ENCODE peak calls at places on chromosomes 11 and 22, in nine cellular contexts. O is neural progenitor cell, G is dorsolateral prefrontal cortex, S is substantia nigra, Y is K562, U is cardiac muscle cell, W is right cardiac atrium, A is left ventricle myocardium inferior, F is uterus. J is an unnamed sample.

GRCh38 chr11:122717264-122717867 is 61.8 kb downstream of the UBASH3B start:
- DNase-seq in A (no peak), Y (no peak), W (no peak), U (no peak), S (no peak), F (no peak), O (no peak), G (no peak), J (no peak)

GRCh38 chr11:123438191-123438627 is 8.1 kb downstream of the GRAMD1B start:
- DNase-seq in F (no peak), G (no peak), U (no peak), S (no peak), A (no peak), Y (no peak), W (no peak), O (peak; percentile 64), J (no peak)

GRCh38 chr11:123183391-123184099 is 11.5 kb downstream of the CLMP start:
- DNase-seq in U (no peak), A (no peak), Y (no peak), G (no peak), S (no peak), F (no peak), W (no peak), O (no peak), J (no peak)

GRCh38 chr11:15824060-15824459 is 532.3 kb downstream of the SOX6 start:
- DNase-seq in O (no peak), Y (no peak), U (no peak), G (no peak), W (no peak), S (no peak), F (no peak), A (no peak), J (no peak)

GRCh38 chr11:110908401-110909106 is 196.3 kb upstream of the ARHGAP20 start:
- DNase-seq in F (no peak), S (no peak), G (no peak), W (no peak), U (peak; percentile 69), A (no peak), O (no peak), Y (no peak), J (no peak)

GRCh38 chr11:68328374-68329091 is 16.1 kb downstream of the LRP5 start:
- DNase-seq in U (peak; percentile 77), W (peak; percentile 55), O (peak; percentile 88), F (peak; percentile 63), G (peak; percentile 62), A (peak; percentile 62), S (peak; percentile 59), Y (no peak), J (no peak)

GRCh38 chr11:1020211-1020905 is 16.2 kb downstream of the MUC6 start:
- DNase-seq in O (no peak), F (no peak), W (no peak), S (no peak), A (no peak), G (no peak), Y (no peak), U (no peak), J (no peak)

GRCh38 chr11:78654071-78654470 is 79.4 kb upstream of the NARS2 start:
- DNase-seq in W (no peak), F (no peak), S (no peak), Y (no peak), O (peak; percentile 75), G (no peak), A (no peak), U (no peak), J (no peak)

GRCh38 chr11:67298786-67299185 is 4.5 kb upstream of the SSH3 start:
- DNase-seq in F (no peak), G (no peak), W (peak; percentile 4), U (no peak), Y (no peak), S (no peak), A (no peak), O (no peak), J (no peak)

GRCh38 chr11:7286178-7286577 is 34.5 kb downstream of the SYT9 start:
- DNase-seq in U (no peak), O (no peak), Y (no peak), W (no peak), F (no peak), G (no peak), S (no peak), A (no peak), J (no peak)

GRCh38 chr11:121300313-121300971 is 7.9 kb downstream of the SC5D start:
- DNase-seq in O (no peak), Y (no peak), A (no peak), S (no peak), G (no peak), F (no peak), W (peak; percentile 23), U (peak; percentile 3), J (no peak)

GRCh38 chr11:66268953-66269906 is 791 bp downstream of the RAB1B start:
- DNase-seq in A (no peak), W (no peak), S (no peak), U (peak; percentile 41), F (no peak), Y (peak; percentile 67), O (peak; percentile 66), G (no peak), J (no peak)

GRCh38 chr11:78168539-78169477 is 19.6 kb downstream of the KCTD21 start:
- DNase-seq in A (peak; percentile 87), S (no peak), F (peak; percentile 81), W (peak; percentile 94), G (no peak), Y (no peak), U (peak; percentile 96), O (no peak), J (no peak)

GRCh38 chr11:33375236-33375635 is 118.1 kb downstream of the HIPK3 start:
- DNase-seq in U (no peak), O (no peak), Y (no peak), G (no peak), F (no peak), W (no peak), S (no peak), A (no peak), J (no peak)

GRCh38 chr11:3105791-3106735 is 48.8 kb upstream of the CARS1 start:
- DNase-seq in Y (no peak), F (no peak), W (peak; percentile 8), G (no peak), A (no peak), U (no peak), S (no peak), O (no peak), J (no peak)

GRCh38 chr11:15288801-15289342 is 174.1 kb downstream of the INSC start:
- DNase-seq in Y (no peak), A (no peak), F (no peak), S (no peak), O (no peak), W (no peak), G (no peak), U (no peak), J (no peak)

GRCh38 chr11:69211540-69212120 is 55.9 kb downstream of the SMIM38 start:
- DNase-seq in U (no peak), F (no peak), W (no peak), S (no peak), A (no peak), Y (no peak), G (no peak), O (no peak), J (no peak)

GRCh38 chr11:123454060-123454651 is 24.1 kb downstream of the GRAMD1B start:
- DNase-seq in G (no peak), S (no peak), O (no peak), A (no peak), Y (no peak), U (peak; percentile 67), F (no peak), W (no peak), J (no peak)

DNA sequence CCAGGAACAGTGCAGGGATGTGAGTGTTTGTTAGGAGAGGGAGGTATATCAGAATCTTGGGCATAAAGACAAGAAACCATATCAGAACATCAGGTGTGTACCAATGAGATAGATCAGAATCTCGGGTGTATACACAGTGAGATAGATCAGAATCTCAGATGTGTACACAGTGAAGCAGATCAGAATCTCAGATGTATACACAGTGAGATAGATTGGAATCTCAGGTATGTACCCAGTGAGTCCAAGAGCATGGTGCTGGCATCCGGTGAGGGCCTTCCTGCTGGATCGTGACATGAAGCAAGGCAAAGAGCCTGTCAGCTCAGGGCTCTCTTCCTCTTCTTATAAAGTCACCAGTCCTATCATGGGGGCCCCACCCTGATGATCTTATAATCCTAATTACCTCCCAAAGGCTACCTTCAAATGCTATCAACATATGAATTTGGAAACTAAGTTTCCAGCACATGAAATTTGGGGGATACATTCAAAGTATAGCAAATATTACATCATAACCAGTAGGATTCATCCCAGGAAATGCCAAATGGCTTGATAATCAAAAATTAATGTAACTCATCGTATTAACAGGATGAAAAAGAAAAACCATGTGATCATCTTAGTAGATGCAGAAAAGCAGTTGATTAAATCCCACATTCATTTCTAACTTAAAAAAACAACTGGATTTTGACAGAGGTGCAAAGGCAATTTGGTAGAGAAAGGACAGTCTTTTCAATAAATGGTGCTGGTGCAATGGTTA is 28.6 kb downstream of the PPARA start:
- DNase-seq in G (no peak), O (no peak), S (no peak), U (no peak), A (no peak), Y (no peak), F (no peak), W (no peak), J (no peak)
- H3K27ac ChIP-seq in G (no peak overlapping the region), O (no peak overlapping the region), S (no peak overlapping the region), U (no peak overlapping the region), A (no peak overlapping the region), Y (no peak overlapping the region), F (no peak overlapping the region), W (no peak overlapping the region), J (no peak overlapping the region)

GRCh38 chr22:46150615-46151423 is 493 bp downstream of the PPARA start:
- DNase-seq in F (no peak), A (no peak), G (peak; percentile 30), W (peak; percentile 50), O (peak; percentile 69), U (peak; percentile 8), Y (peak; percentile 87), S (peak; percentile 63), J (no peak)
- H3K27ac ChIP-seq in F (peak overlapping the region; percentile 88), A (peak overlapping the region; percentile 92), G (peak overlapping the region; percentile 86), W (peak overlapping the region; percentile 88), O (no peak overlapping the region), U (no peak overlapping the region), Y (peak overlapping the region; percentile 19), S (peak overlapping the region; percentile 68), J (peak overlapping the region; percentile 76)

GRCh38 chr22:31277741-31278642 is 14.3 kb downstream of the PIK3IP1 start:
- DNase-seq in O (no peak), F (no peak), W (no peak), Y (no peak), A (no peak), S (no peak), G (no peak), U (no peak), J (no peak)
- H3K27ac ChIP-seq in O (no peak overlapping the region), F (peak overlapping the region; percentile 42), W (no peak overlapping the region), Y (no peak overlapping the region), A (no peak overlapping the region), S (no peak overlapping the region), G (peak overlapping the region; percentile 47), U (peak overlapping the region; percentile 33), J (no peak overlapping the region)

DNA sequence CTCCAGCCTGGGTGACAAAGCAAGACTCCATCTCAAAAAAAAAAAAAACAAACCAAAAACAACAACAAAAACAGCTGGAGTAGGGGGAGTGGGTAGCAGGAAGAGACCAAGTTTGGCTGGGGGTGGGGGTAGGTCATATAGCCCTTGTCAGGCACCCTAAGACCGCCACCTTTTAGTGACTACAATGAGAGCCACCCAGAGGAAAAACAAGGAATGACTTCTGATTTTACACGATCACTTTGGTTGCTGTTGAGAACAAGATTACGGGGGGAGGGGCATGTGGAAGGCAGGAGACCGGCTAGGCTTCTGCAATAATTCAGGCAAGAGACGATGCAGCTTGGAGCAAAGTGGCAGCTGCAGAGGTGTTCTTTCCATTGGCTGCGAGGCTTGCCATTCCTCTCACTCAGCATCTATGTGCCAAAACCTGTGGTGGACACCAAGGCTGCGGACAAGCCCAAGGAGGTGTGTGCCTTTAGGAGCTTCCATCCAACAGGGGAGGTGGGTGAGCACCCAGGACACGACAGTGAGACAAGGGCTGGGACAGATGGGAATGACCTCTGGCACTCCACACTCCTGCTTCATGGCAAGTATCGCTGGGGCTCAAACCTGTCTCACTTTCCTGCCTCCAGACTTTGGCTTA is 1.7 kb downstream of the RPS19BP1 start:
- DNase-seq in F (no peak), S (no peak), W (no peak), U (peak; percentile 61), G (no peak), Y (peak; percentile 53), O (peak; percentile 53), A (no peak), J (no peak)
- H3K27ac ChIP-seq in F (no peak overlapping the region), S (no peak overlapping the region), W (no peak overlapping the region), U (no peak overlapping the region), G (peak overlapping the region; percentile 96), Y (peak overlapping the region; percentile 92), O (no peak overlapping the region), A (no peak overlapping the region), J (no peak overlapping the region)